ENCODE peak calls at places on chromosomes 16 and 17, in four cellular contexts. X, C, H and Z are unnamed samples.

GRCh38 chr17:47265983-47266541 is 12.4 kb downstream of the ITGB3 start:
- DNase-seq in H (peak), C (no peak), X (no peak), Z (no peak)

GRCh38 chr16:17347624-17348023 is 123.1 kb downstream of the XYLT1 start:
- DNase-seq in H (no peak), X (no peak), C (no peak), Z (no peak)

GRCh38 chr17:42683407-42684031 is 1.2 kb downstream of the CNTNAP1 start:
- DNase-seq in C (peak), X (peak), H (peak), Z (no peak)

GRCh38 chr17:41687828-41688640 is 651 bp upstream of the EIF1 start:
- DNase-seq in C (peak), X (peak), H (peak), Z (no peak)

GRCh38 chr17:67187927-67188326 is 57.1 kb downstream of the HELZ start:
- DNase-seq in X (no peak), H (no peak), C (no peak), Z (no peak)

GRCh38 chr16:59950431-59950830 is 1216.3 kb upstream of the GOT2 start:
- DNase-seq in X (no peak), H (no peak), C (no peak), Z (no peak)

GRCh38 chr17:66044083-66044482 is 147.8 kb downstream of the CEP112 start:
- DNase-seq in X (no peak), H (no peak), C (no peak), Z (no peak)

GRCh38 chr17:38746004-38746892 is 1.9 kb downstream of the PCGF2 start:
- DNase-seq in H (no peak), X (no peak), C (no peak), Z (no peak)

GRCh38 chr16:4152267-4152666 is 36.0 kb upstream of the ADCY9 start:
- DNase-seq in X (no peak), H (no peak), C (no peak), Z (no peak)

GRCh38 chr16:16164244-16164643 is 59.0 kb downstream of the ABCC6 start:
- DNase-seq in H (no peak), C (no peak), X (no peak), Z (no peak)

GRCh38 chr17:62755139-62755851 is 52.8 kb downstream of the MARCHF10 start:
- DNase-seq in H (peak), C (no peak), X (no peak), Z (no peak)

GRCh38 chr17:62778990-62779681 is 29.0 kb downstream of the MARCHF10 start:
- DNase-seq in C (no peak), X (peak), H (peak), Z (no peak)

GRCh38 chr16:67470314-67470713 is 10.6 kb downstream of the ATP6V0D1 start:
- DNase-seq in X (peak), C (no peak), H (peak), Z (peak)

GRCh38 chr17:37713028-37713431 is 31.8 kb downstream of the HNF1B start:
- DNase-seq in C (no peak), H (no peak), X (no peak), Z (no peak)

GRCh38 chr17:16007439-16007838 is 7.8 kb downstream of the TTC19 start:
- DNase-seq in C (no peak), H (no peak), X (no peak), Z (no peak)

GRCh38 chr16:84085774-84086173 is 31.0 kb downstream of the MBTPS1 start:
- DNase-seq in H (no peak), C (no peak), X (no peak), Z (no peak)

GRCh38 chr17:81285179-81285878 is 9.8 kb downstream of the SLC38A10 start:
- DNase-seq in X (no peak), H (peak), C (no peak), Z (no peak)

GRCh38 chr17:27469256-27469655 is 13.0 kb downstream of the KSR1 start:
- DNase-seq in H (no peak), C (no peak), X (no peak), Z (no peak)

GRCh38 chr16:17515421-17516210 is 44.9 kb upstream of the XYLT1 start:
- DNase-seq in C (no peak), X (no peak), H (peak), Z (no peak)

GRCh38 chr16:66970775-66971725 is 10.0 kb downstream of the CES3 start:
- DNase-seq in C (no peak), X (no peak), H (no peak), Z (no peak)

GRCh38 chr16:73025506-73026131 is 22.3 kb downstream of the ZFHX3 start:
- DNase-seq in C (no peak), H (peak), X (no peak), Z (no peak)

GRCh38 chr16:75566040-75566888 is at the start of gene GABARAPL2:
- DNase-seq in X (peak), C (peak), H (peak), Z (no peak)

GRCh38 chr16:22352726-22353125 is 21.7 kb downstream of the CDR2 start:
- DNase-seq in X (no peak), C (no peak), H (no peak), Z (no peak)

GRCh38 chr17:64498308-64499203 is 1.7 kb upstream of the POLG2 start:
- DNase-seq in X (no peak), C (no peak), H (no peak), Z (no peak)

GRCh38 chr17:17235212-17236174 is 1.5 kb downstream of the FLCN start:
- DNase-seq in X (no peak), C (no peak), H (peak), Z (peak)

GRCh38 chr17:37392024-37392590 is 14.5 kb downstream of the ACACA start:
- DNase-seq in X (no peak), H (peak), C (no peak), Z (no peak)

GRCh38 chr17:42459256-42459982 is 741 bp downstream of the ATP6V0A1 start:
- DNase-seq in H (peak), X (peak), C (no peak), Z (no peak)

GRCh38 chr16:61936522-61936921 is 99.7 kb downstream of the CDH8 start:
- DNase-seq in C (no peak), H (no peak), X (no peak), Z (no peak)

GRCh38 chr16:68351991-68352431 is 41.2 kb downstream of the PRMT7 start:
- DNase-seq in C (no peak), X (peak), H (no peak), Z (peak)

GRCh38 chr16:11306997-11307638 is 26.0 kb upstream of the PRM1 start:
- DNase-seq in X (no peak), C (no peak), H (no peak), Z (no peak)

GRCh38 chr16:81405702-81406113 is 38.9 kb upstream of the CMIP start:
- DNase-seq in H (peak), C (no peak), X (no peak), Z (no peak)

GRCh38 chr17:80792373-80792781 is 199.3 kb upstream of the CHMP6 start:
- DNase-seq in H (peak), C (no peak), X (no peak), Z (no peak)

GRCh38 chr17:36001109-36001735 is at the start of gene CCL15:
- DNase-seq in C (no peak), X (no peak), H (no peak), Z (no peak)

GRCh38 chr17:21678451-21679081 is 13.8 kb upstream of the KCNJ18 start:
- DNase-seq in X (no peak), H (no peak), C (no peak), Z (no peak)

DNA sequence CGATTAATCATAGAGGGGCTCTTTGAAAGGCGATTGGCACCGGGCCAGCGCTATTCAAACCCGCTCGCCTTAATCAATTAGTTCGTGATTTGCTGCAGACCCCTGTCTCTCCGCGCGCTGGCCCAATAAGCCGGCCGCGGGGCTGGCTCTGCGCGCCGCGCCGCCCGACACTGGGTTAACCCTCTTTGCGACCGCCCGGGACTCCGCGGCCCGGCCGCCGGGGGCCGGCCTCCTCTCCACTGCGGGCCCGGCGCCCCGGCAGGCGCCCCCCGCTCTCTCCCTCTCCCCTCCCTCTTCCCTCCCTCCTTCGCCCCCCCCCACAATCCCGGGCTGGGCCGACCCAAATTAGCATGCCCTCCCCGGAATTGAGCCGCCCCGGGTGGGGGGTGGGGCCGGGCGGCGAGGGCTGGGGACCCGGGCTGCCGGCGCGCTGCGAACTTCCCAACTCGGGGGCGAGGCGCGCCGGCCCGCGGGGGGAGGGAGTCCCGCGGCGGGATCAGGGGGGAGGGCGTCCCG is 423 bp upstream of the SALL1 start:
- DNase-seq in C (peak), H (peak), X (no peak), Z (no peak)
- H3K4me3 ChIP-seq in C (peak), H (peak), X (peak), Z (no peak)

DNA sequence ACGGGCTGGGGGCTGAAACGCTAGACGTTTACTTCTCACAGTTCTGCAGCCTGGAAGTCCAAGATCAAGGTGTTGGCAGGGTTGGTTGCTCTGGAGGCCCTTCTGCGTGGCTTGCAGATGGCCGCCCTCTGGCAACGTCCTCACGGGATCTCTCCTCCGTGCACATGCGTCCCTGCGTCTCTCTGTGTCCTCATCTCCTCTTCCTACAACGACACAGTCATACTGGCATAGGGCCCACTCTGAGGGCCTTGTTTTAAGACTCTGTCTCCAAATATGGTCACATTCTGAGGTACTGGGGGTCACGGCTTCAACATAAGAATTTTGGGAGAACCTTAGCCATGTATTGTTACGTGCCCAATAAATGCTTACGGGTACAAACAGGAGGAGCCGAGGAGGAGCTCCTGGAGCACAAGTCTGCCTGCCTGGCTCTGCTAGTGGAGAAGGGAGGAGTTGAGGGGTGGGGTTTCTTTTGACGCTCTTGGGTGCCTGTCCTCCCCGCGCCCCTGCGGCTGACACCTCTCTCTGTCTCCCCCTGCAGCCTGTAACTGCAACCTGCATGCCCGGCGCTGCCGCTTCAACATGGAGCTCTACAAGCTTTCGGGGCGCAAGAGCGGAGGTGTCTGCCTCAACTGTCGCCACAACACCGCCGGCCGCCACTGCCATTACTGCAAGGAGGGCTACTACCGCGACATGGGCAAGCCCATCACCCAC is 141.1 kb downstream of the NTN1 start:
- DNase-seq in X (no peak), H (no peak), C (peak), Z (no peak)
- TF ChIP-seq CTCF in X (no peak), H (no peak), C (peak), Z (peak)

GRCh38 chr16:86910821-86911220 is 332.5 kb downstream of the FOXL1 start:
- DNase-seq in C (no peak), H (no peak), X (no peak), Z (no peak)
- H3K4me3 ChIP-seq in C (no peak), H (no peak), X (no peak), Z (no peak)

GRCh38 chr16:86403056-86403455 is 107.3 kb upstream of the FOXF1 start:
- DNase-seq in C (no peak), X (no peak), H (no peak), Z (no peak)

GRCh38 chr16:86404678-86405077 is 105.6 kb upstream of the FOXF1 start:
- DNase-seq in H (no peak), X (no peak), C (no peak), Z (no peak)

GRCh38 chr16:86405319-86405718 is 105.0 kb upstream of the FOXF1 start:
- DNase-seq in X (no peak), C (no peak), H (no peak), Z (no peak)

GRCh38 chr16:86406056-86406455 is 104.3 kb upstream of the FOXF1 start:
- DNase-seq in C (no peak), H (no peak), X (no peak), Z (no peak)

DNA sequence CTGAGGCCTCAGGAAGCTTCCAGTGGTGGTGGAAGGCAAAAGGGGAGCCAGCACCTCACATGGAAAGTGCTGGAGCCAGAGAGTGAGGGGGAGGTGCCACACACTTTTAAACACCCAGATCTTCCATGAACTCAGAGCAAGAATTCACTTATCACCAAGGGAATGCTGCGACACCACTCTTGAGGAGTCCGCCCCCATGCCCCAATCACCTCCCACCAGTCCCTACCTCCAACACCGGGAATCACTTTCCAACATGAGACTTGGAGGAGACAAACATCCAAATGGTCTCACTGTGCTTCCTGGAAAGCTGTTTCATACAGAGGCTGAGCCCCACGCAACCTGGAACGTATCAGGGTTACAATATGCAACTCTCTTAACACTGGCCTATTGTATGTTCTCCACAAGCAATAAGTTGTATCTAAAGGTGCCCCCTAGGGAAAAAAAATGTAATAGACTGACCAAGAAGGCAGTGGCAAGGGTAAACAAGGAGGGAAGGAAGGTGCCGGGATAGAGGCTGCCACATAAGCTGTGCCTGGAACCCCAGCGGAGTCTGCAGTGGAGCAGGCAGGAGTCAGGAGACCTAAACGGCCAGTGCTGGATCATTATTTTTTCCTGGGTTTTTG is 106.7 kb upstream of the FOXF1 start:
- DNase-seq in C (no peak), X (no peak), H (peak), Z (no peak)
- TF ChIP-seq CTCF in C (no peak), X (no peak), H (no peak), Z (no peak)

GRCh38 chr17:44501866-44502265 is 1.3 kb downstream of the GPATCH8 start:
- DNase-seq in C (no peak), H (peak), X (no peak), Z (no peak)
- H3K4me3 ChIP-seq in C (peak), H (peak), X (peak), Z (peak)

DNA sequence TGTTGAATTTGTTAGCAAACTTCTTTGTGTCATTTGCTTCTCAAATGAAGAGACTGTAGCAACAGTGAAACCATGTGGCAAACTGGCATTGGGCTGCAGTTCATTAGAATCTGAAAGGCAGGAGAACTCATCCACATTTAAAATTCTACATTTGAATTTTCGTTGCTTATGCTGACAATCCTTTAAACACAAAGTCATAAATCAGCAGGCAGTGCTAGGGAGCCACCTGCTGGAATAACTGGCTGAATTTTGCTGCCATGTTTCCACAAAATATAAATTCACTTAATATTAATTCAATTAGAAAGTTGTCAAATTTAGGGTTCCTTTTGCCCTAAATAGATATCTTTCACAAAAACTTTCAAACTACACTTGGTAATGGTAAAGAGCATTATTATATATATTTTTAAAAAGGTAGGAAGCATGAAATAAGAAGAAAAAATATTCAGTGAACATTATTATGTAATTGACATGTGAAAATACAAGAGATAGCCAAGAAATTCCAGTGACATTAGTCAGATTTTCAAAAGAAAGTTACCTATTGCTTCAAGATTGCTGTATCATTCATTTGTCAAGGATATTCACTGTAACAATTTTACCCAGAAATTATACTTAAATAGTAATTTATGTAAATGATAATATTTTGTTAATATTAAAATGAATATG is 350.1 kb downstream of the KIF2B start:
- DNase-seq in H (peak), C (peak), X (no peak), Z (peak)
- TF ChIP-seq CTCF in H (peak), C (peak), X (peak), Z (peak)

GRCh38 chr17:7215136-7215638 is 4.4 kb downstream of the DLG4 start:
- DNase-seq in X (no peak), C (no peak), H (no peak), Z (no peak)
- H3K4me3 ChIP-seq in X (no peak), C (no peak), H (peak), Z (no peak)

GRCh38 chr17:50114401-50114800 is 15.6 kb downstream of the SAMD14 start:
- DNase-seq in C (no peak), X (no peak), H (no peak), Z (no peak)

GRCh38 chr17:50115744-50116143 is 14.2 kb downstream of the SAMD14 start:
- DNase-seq in C (no peak), H (no peak), X (no peak), Z (no peak)

GRCh38 chr17:50112694-50113093 is 17.3 kb downstream of the SAMD14 start:
- DNase-seq in C (no peak), H (no peak), X (no peak), Z (no peak)

GRCh38 chr17:50113624-50114320 is 16.2 kb downstream of the SAMD14 start:
- DNase-seq in C (no peak), X (no peak), H (no peak), Z (no peak)

DNA sequence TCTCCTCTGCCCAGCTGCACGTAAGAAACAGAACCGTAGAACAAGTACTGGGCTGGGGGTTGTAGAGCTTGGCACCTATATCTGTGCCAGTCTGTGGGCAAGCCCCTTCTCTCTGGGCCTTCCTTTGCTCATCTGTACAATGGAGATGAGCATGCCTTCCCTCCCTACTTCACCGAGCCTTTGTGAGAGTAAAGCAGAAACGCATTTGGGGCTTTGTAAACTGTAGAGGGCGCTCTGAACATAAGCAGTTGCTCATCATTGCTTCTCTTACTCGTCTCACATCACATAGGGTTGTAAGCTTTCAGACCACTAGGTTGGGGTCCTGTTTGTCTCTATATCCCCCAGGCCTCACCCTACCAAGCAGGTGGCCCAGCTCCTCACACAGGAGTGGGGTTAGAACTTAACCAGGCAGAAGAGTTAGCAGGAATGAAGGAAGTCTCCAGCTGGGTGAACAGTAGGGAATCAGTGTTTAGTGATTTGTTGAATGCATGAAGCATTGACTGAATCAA is 15.1 kb downstream of the SAMD14 start:
- DNase-seq in H (peak), X (no peak), C (peak), Z (no peak)
- TF ChIP-seq CTCF in H (peak), X (no peak), C (peak), Z (peak)